ENCODE peak calls at places on chromosomes 7 and 10, in six cellular contexts. O is kidney glomerular epithelial cell, Q is EL, J is glutamatergic neuron, P is putamen, X is NCI-H2081 treated with DMSO at 0.1 percent for 48 hours. G is an unnamed sample.

GRCh38 chr10:7399533-7399932 is 11.3 kb downstream of the SFMBT2 start:
- DNase-seq in Q (no peak), P (no peak), X (no peak), J (no peak), O (no peak), G (no peak)

GRCh38 chr10:86900955-86901354 is 56.5 kb downstream of the MMRN2 start:
- DNase-seq in Q (no peak), O (no peak), P (peak; percentile 42), J (no peak), X (no peak), G (no peak)

GRCh38 chr7:130926021-130926691 is 192.1 kb upstream of the KLF14 start:
- DNase-seq in J (no peak), X (no peak), P (no peak), O (no peak), Q (no peak), G (no peak)

GRCh38 chr10:88170628-88171027 is 307.2 kb downstream of the PTEN start:
- DNase-seq in P (no peak), X (no peak), J (no peak), O (no peak), Q (no peak), G (no peak)

GRCh38 chr10:59553127-59553649 is 156.5 kb downstream of the SLC16A9 start:
- DNase-seq in J (no peak), O (no peak), P (peak; percentile 16), Q (no peak), X (no peak), G (no peak)

GRCh38 chr10:43336061-43336460 is 35.4 kb upstream of the FXYD4 start:
- DNase-seq in P (no peak), Q (no peak), J (no peak), X (no peak), O (no peak), G (no peak)

GRCh38 chr10:132294561-132295320 is 13.0 kb downstream of the STK32C start:
- DNase-seq in O (no peak), Q (no peak), X (no peak), J (peak; percentile 10), P (no peak), G (no peak)

GRCh38 chr7:34759477-34760125 is 101.6 kb downstream of the NPSR1 start:
- DNase-seq in J (no peak), X (no peak), Q (peak; percentile 57), P (peak; percentile 23), O (peak; percentile 52), G (peak; percentile 17)

GRCh38 chr10:103580422-103580821 is 86.9 kb downstream of the NEURL1 start:
- DNase-seq in O (no peak), J (peak; percentile 53), P (no peak), X (no peak), Q (no peak), G (no peak)

G was measured in WERI-Rb-1.